ENCODE peak calls at places on chromosome 15, in ten cellular contexts. One of them, this sample, is unnamed.

GRCh38 chr15:56616551-56616950 is 116.8 kb downstream of the ZNF280D start:
- DNase-seq in spleen: no peak
- DNase-seq in A549: no peak
- DNase-seq in gastrocnemius medialis: no peak
- DNase-seq in breast epithelium: no peak
- DNase-seq in uterus: no peak
- DNase-seq in endothelial cell of umbilical vein: no peak
- DNase-seq in heart left ventricle: no peak
- DNase-seq in testis: no peak
- DNase-seq in suprapubic skin: no peak
- DNase-seq in this sample: no peak

GRCh38 chr15:49168026-49168425 is 2.0 kb upstream of the GALK2 start:
- DNase-seq in A549: no peak
- DNase-seq in spleen: no peak
- DNase-seq in heart left ventricle: no peak
- DNase-seq in suprapubic skin: no peak
- DNase-seq in gastrocnemius medialis: no peak
- DNase-seq in endothelial cell of umbilical vein: no peak
- DNase-seq in uterus: no peak
- DNase-seq in testis: no peak
- DNase-seq in breast epithelium: no peak
- DNase-seq in this sample: no peak

GRCh38 chr15:85307687-85308045 is 72.7 kb upstream of the AKAP13 start:
- DNase-seq in A549: no peak
- DNase-seq in gastrocnemius medialis: no peak
- DNase-seq in spleen: no peak
- DNase-seq in heart left ventricle: no peak
- DNase-seq in breast epithelium: no peak
- DNase-seq in endothelial cell of umbilical vein: no peak
- DNase-seq in testis: no peak
- DNase-seq in uterus: no peak
- DNase-seq in suprapubic skin: no peak
- DNase-seq in this sample: no peak

GRCh38 chr15:85543741-85544155 is 163.3 kb downstream of the AKAP13 start:
- DNase-seq in heart left ventricle: peak; percentile 74
- DNase-seq in gastrocnemius medialis: peak; percentile 53
- DNase-seq in uterus: no peak
- DNase-seq in spleen: peak; percentile 92
- DNase-seq in endothelial cell of umbilical vein: peak; percentile 43
- DNase-seq in suprapubic skin: peak; percentile 89
- DNase-seq in A549: no peak
- DNase-seq in testis: peak; percentile 83
- DNase-seq in breast epithelium: peak; percentile 71
- DNase-seq in this sample: no peak

GRCh38 chr15:37981781-37982180 is 47.3 kb downstream of the TMCO5A start:
- DNase-seq in spleen: no peak
- DNase-seq in uterus: no peak
- DNase-seq in A549: no peak
- DNase-seq in testis: no peak
- DNase-seq in heart left ventricle: no peak
- DNase-seq in breast epithelium: no peak
- DNase-seq in suprapubic skin: no peak
- DNase-seq in endothelial cell of umbilical vein: peak; percentile 35
- DNase-seq in gastrocnemius medialis: no peak
- DNase-seq in this sample: no peak

GRCh38 chr15:59333401-59334062 is 39.1 kb downstream of the MYO1E start:
- DNase-seq in breast epithelium: no peak
- DNase-seq in A549: no peak
- DNase-seq in testis: no peak
- DNase-seq in heart left ventricle: no peak
- DNase-seq in gastrocnemius medialis: no peak
- DNase-seq in spleen: no peak
- DNase-seq in uterus: no peak
- DNase-seq in endothelial cell of umbilical vein: no peak
- DNase-seq in suprapubic skin: no peak
- DNase-seq in this sample: no peak

GRCh38 chr15:27070816-27071215 is 99.8 kb downstream of the GABRG3 start:
- DNase-seq in A549: no peak
- DNase-seq in breast epithelium: no peak
- DNase-seq in suprapubic skin: peak; percentile 50
- DNase-seq in testis: no peak
- DNase-seq in spleen: no peak
- DNase-seq in uterus: no peak
- DNase-seq in endothelial cell of umbilical vein: no peak
- DNase-seq in heart left ventricle: no peak
- DNase-seq in gastrocnemius medialis: no peak
- DNase-seq in this sample: no peak

GRCh38 chr15:71136159-71137137 is 21.2 kb downstream of the THSD4 start:
- DNase-seq in heart left ventricle: no peak
- DNase-seq in uterus: peak; percentile 60
- DNase-seq in gastrocnemius medialis: no peak
- DNase-seq in testis: no peak
- DNase-seq in A549: peak; percentile 70
- DNase-seq in breast epithelium: no peak
- DNase-seq in suprapubic skin: no peak
- DNase-seq in spleen: no peak
- DNase-seq in endothelial cell of umbilical vein: peak; percentile 56
- DNase-seq in this sample: no peak

GRCh38 chr15:83053151-83053550 is 13.9 kb downstream of the BTBD1 start:
- DNase-seq in testis: no peak
- DNase-seq in breast epithelium: no peak
- DNase-seq in gastrocnemius medialis: peak; percentile 44
- DNase-seq in A549: no peak
- DNase-seq in heart left ventricle: no peak
- DNase-seq in endothelial cell of umbilical vein: peak; percentile 78
- DNase-seq in uterus: no peak
- DNase-seq in suprapubic skin: no peak
- DNase-seq in spleen: no peak
- DNase-seq in this sample: no peak

GRCh38 chr15:40958723-40959122 is 5.5 kb downstream of the CHAC1 start:
- DNase-seq in heart left ventricle: no peak
- DNase-seq in breast epithelium: no peak
- DNase-seq in endothelial cell of umbilical vein: no peak
- DNase-seq in spleen: peak; percentile 66
- DNase-seq in uterus: no peak
- DNase-seq in A549: no peak
- DNase-seq in testis: no peak
- DNase-seq in gastrocnemius medialis: no peak
- DNase-seq in suprapubic skin: no peak
- DNase-seq in this sample: no peak

DNA sequence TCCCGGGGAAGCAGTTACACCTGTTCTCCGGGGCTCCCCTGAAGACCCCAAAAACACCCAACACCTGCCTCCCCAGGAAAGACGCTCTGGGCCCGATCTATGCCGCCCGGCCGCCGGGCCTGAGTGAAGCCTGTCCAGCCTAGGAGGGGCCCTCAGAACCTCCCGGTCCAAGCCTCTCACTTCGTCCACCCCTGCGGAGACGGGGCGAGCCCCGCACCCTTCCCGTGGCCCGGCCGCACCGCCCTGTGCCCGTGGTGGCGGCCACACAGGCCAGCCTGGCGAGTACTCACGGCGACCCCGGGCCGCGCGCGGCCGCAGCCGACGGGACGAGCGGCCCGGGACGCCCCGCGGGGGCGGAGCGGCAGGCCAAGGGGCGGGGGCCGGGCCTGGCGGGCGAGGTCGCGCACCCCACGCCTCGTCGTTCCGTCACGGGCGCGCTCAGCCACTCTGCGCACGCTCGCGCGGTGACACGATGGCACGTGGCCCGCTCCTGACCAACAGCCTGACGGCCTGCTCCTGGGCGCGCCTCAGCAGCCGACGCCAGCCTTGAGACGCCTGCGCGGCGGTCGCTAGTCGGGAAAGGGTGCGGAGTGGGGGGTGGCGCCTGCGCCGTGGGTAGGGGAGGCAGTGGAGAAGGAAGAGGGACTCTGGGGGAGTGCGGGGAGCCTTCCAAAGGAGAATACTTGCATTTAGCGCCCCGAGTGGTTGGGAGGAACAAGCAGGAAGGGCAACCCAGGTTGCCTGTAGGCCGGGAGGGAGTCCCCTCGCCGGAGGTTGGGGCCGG is at the start of gene PARP6:
- DNase-seq in breast epithelium: peak; percentile 98
- DNase-seq in A549: peak; percentile 100
- DNase-seq in heart left ventricle: peak; percentile 99
- DNase-seq in testis: peak; percentile 97
- DNase-seq in suprapubic skin: peak; percentile 98
- DNase-seq in uterus: peak; percentile 99
- DNase-seq in endothelial cell of umbilical vein: peak; percentile 99
- DNase-seq in spleen: peak; percentile 100
- DNase-seq in gastrocnemius medialis: peak; percentile 97
- DNase-seq in this sample: peak; percentile 98
- TF ChIP-seq POLR2A in breast epithelium: no peak
- TF ChIP-seq POLR2A in A549: peak; percentile 90
- TF ChIP-seq POLR2A in heart left ventricle: peak; percentile 67
- TF ChIP-seq POLR2A in testis: no peak
- TF ChIP-seq POLR2A in suprapubic skin: no peak
- TF ChIP-seq POLR2A in uterus: peak; percentile 83
- TF ChIP-seq POLR2A in endothelial cell of umbilical vein: peak; percentile 58
- TF ChIP-seq POLR2A in spleen: peak; percentile 30
- TF ChIP-seq POLR2A in gastrocnemius medialis: peak; percentile 89
- TF ChIP-seq POLR2A in this sample: peak; percentile 66

DNA sequence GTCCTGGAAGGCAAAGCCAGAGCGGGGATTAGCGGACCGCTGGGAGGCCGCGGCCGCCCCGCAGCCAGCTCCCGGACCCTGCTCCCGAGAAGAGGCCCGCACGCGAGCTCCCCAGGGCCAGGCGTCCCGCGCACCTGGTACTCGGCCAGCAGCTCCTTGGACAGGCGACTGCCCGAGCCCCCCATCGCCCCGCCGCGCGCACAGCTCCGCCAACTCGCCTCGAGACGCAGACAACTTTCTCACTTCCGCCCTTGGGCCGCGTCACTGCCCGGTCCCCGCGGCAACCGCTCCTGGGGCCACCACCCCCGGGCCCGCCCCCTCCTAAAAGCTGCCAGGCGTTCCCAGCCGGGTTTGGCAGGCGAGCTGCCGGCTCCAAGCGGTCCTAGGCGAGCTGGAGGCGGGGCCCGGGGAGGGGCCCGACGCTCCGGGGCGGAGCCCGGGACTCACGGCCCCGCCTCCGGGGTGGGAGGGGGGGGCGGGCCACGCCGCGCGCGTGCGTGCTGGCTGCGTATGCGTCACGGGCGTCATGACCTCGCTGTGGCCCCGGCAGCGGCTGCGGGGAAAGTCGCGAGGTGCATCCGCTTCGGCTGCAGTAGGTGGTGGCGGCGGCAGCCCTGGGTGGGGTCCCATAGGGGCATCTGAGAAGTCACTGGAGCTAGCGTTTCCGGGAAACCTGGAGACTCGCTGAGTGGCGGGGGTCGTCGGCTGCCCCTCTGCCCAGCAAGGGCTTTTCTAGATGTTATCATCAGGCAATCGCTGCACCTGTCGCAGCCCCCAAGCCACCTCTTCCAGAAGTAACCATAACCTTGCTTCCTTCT is at the start of the genes CIB1 and GDPGP1:
- DNase-seq in endothelial cell of umbilical vein: peak; percentile 98
- DNase-seq in testis: peak; percentile 96
- DNase-seq in heart left ventricle: peak; percentile 99
- DNase-seq in breast epithelium: peak; percentile 97
- DNase-seq in uterus: peak; percentile 98
- DNase-seq in A549: peak; percentile 97
- DNase-seq in gastrocnemius medialis: peak; percentile 96
- DNase-seq in spleen: peak; percentile 100
- DNase-seq in suprapubic skin: peak; percentile 97
- DNase-seq in this sample: peak; percentile 98
- TF ChIP-seq POLR2A in endothelial cell of umbilical vein: peak; percentile 67
- TF ChIP-seq POLR2A in testis: no peak
- TF ChIP-seq POLR2A in heart left ventricle: peak; percentile 90
- TF ChIP-seq POLR2A in breast epithelium: peak; percentile 58
- TF ChIP-seq POLR2A in uterus: peak; percentile 65
- TF ChIP-seq POLR2A in A549: peak; percentile 95
- TF ChIP-seq POLR2A in gastrocnemius medialis: peak; percentile 80
- TF ChIP-seq POLR2A in spleen: peak; percentile 76
- TF ChIP-seq POLR2A in suprapubic skin: no peak
- TF ChIP-seq POLR2A in this sample: peak; percentile 78

GRCh38 chr15:23734856-23735255 is 47.8 kb upstream of the NDN start:
- DNase-seq in breast epithelium: no peak
- DNase-seq in suprapubic skin: no peak
- DNase-seq in testis: no peak
- DNase-seq in A549: no peak
- DNase-seq in heart left ventricle: no peak
- DNase-seq in endothelial cell of umbilical vein: no peak
- DNase-seq in spleen: no peak
- DNase-seq in uterus: no peak
- DNase-seq in gastrocnemius medialis: no peak
- DNase-seq in this sample: no peak
- TF ChIP-seq POLR2A in breast epithelium: no peak
- TF ChIP-seq POLR2A in suprapubic skin: no peak
- TF ChIP-seq POLR2A in testis: no peak
- TF ChIP-seq POLR2A in A549: no peak
- TF ChIP-seq POLR2A in heart left ventricle: no peak
- TF ChIP-seq POLR2A in endothelial cell of umbilical vein: no peak
- TF ChIP-seq POLR2A in spleen: no peak
- TF ChIP-seq POLR2A in uterus: no peak
- TF ChIP-seq POLR2A in gastrocnemius medialis: no peak
- TF ChIP-seq POLR2A in this sample: no peak

DNA sequence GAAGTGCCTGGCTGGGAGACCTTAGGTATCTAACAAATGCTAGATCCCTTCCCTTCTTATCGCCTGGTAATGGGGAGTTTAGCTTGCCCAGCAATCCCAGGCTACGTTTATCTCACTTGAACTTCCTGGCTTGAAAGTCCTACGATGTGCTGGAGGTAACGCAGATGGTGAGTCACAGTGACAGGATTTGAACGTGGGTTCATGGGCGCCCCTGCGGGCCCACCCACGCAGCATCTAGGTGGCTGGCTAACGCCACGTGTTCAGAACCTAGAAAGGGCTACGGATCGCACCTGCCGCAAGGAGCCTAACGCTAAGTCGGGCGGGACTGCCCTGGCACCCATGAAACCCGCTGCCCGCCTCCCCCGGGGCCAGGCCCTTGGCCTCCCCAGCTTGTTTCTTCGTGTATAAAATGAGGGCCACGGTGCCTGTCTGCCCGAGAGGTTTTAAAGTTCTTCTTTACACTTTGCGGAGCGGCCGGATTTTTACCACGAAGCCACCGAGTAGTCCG is 600 bp upstream of the USP3 start:
- DNase-seq in endothelial cell of umbilical vein: peak; percentile 85
- DNase-seq in uterus: peak; percentile 72
- DNase-seq in heart left ventricle: no peak
- DNase-seq in breast epithelium: no peak
- DNase-seq in A549: peak; percentile 48
- DNase-seq in spleen: peak; percentile 94
- DNase-seq in suprapubic skin: no peak
- DNase-seq in testis: peak; percentile 63
- DNase-seq in gastrocnemius medialis: peak; percentile 42
- DNase-seq in this sample: peak; percentile 72
- TF ChIP-seq POLR2A in endothelial cell of umbilical vein: no peak
- TF ChIP-seq POLR2A in uterus: no peak
- TF ChIP-seq POLR2A in heart left ventricle: no peak
- TF ChIP-seq POLR2A in breast epithelium: no peak
- TF ChIP-seq POLR2A in A549: peak; percentile 39
- TF ChIP-seq POLR2A in spleen: no peak
- TF ChIP-seq POLR2A in suprapubic skin: peak; percentile 20
- TF ChIP-seq POLR2A in testis: no peak
- TF ChIP-seq POLR2A in gastrocnemius medialis: no peak
- TF ChIP-seq POLR2A in this sample: peak; percentile 65

This sample was measured in K562.